ENCODE peak calls at places on chromosome 3, in four cellular contexts. G is IMR-90, F is H1, I is H9. P is an unnamed sample.
A peak's percentile ranks its signal among the peaks of the same experiment; 100 is the strongest.

GRCh38 chr3:119292666-119293065 is 1.5 kb upstream of the ARHGAP31 start:
- DNase-seq in G (no peak), F (no peak), I (no peak), P (no peak)

GRCh38 chr3:157542711-157543485 is 39.7 kb upstream of the VEPH1 start:
- DNase-seq in I (peak; percentile 82), G (peak; percentile 45), F (peak; percentile 85), P (peak; percentile 70)

GRCh38 chr3:136852180-136852579 is 9.8 kb upstream of the NCK1 start:
- DNase-seq in I (no peak), G (no peak), F (no peak), P (no peak)

GRCh38 chr3:100709840-100710235 is 544 bp downstream of the TFG start:
- DNase-seq in G (peak; percentile 20), I (peak; percentile 70), F (peak; percentile 66), P (peak; percentile 81)

GRCh38 chr3:51139616-51140015 is 245.5 kb upstream of the MANF start:
- DNase-seq in F (no peak), I (no peak), G (no peak), P (no peak)

GRCh38 chr3:152657002-152657400 is 177.9 kb upstream of the P2RY1 start:
- DNase-seq in I (no peak), F (no peak), G (no peak), P (peak; percentile 82)

GRCh38 chr3:113454057-113454456 is 12.8 kb upstream of the CFAP44 start:
- DNase-seq in G (no peak), F (no peak), I (no peak), P (no peak)

GRCh38 chr3:155643581-155644165 is 101.2 kb downstream of the PLCH1 start:
- DNase-seq in I (no peak), G (no peak), F (no peak), P (no peak)

GRCh38 chr3:5005367-5005766 is 26.1 kb downstream of the BHLHE40 start:
- DNase-seq in G (no peak), I (no peak), F (no peak), P (no peak)

GRCh38 chr3:190486908-190487607 is 26.8 kb upstream of the IL1RAP start:
- DNase-seq in I (no peak), G (no peak), F (no peak), P (no peak)

GRCh38 chr3:73206006-73206405 is 144.5 kb downstream of the EBLN2 start:
- DNase-seq in G (no peak), F (no peak), I (no peak), P (no peak)

GRCh38 chr3:99809565-99809964 is 8.1 kb upstream of the CMSS1 start:
- DNase-seq in I (no peak), F (no peak), G (no peak), P (no peak)

GRCh38 chr3:45599424-45599886 is 4.9 kb downstream of the LIMD1 start:
- DNase-seq in I (no peak), G (no peak), F (no peak), P (no peak)

GRCh38 chr3:65078748-65079147 is 390.9 kb upstream of the ADAMTS9 start:
- DNase-seq in I (peak; percentile 33), G (no peak), F (no peak), P (peak; percentile 42)
- H3K9ac ChIP-seq in I (no peak overlapping the region), G (no peak overlapping the region), F (no peak overlapping the region), P (no peak overlapping the region)

DNA sequence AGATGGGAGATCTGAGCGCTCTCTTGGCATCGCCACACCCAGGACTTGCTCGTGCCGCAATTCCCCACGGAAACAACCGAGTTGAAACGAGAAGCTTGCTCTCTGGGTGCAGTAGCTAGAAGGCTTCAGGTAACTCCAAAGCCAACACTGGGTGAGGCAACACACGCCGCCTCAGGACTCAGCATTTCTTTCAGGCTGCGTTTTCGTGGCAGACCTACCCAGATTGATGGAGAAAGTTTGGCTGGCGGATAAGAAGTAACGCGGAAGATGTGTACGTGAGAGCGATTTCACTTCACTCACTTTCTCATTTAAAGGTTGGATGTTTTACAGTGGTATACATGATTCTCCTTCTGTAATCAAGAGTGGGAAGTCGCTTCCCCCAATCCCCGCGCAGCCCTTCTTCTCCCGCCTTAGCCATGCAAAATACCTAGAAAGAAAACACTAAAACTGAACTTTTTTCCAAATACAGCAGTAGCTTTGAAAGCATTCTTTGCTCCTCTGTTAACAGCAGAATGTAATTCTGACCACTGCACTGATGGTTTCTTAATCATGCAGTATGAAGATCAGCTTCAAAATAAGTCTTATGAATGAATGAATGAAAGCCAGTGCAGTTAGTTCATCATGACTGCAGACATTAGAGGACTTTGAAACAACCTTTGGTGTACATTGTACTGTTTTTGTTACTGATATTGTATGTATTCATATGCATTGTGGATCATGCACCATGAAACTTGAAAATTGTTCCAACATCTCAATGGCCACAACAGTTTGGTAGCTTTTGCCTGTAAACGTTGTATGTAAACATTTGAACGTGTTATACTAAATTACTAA is 1.1 kb upstream of the TNIK start:
- DNase-seq in F (peak; percentile 75), I (peak; percentile 60), G (peak; percentile 44), P (peak; percentile 76)
- H4K5ac ChIP-seq in F (no peak overlapping the region), I (no peak overlapping the region), G (no peak overlapping the region), P (no peak overlapping the region)

GRCh38 chr3:11609481-11609880 is 34.2 kb downstream of the VGLL4 start:
- DNase-seq in G (no peak), F (no peak), I (no peak), P (no peak)
- H2BK120ac ChIP-seq in G (peak overlapping the region; percentile 26), F (no peak overlapping the region), I (no peak overlapping the region), P (no peak overlapping the region)

GRCh38 chr3:141412087-141412935 is 44.0 kb downstream of the ZBTB38 start:
- DNase-seq in F (no peak), G (peak; percentile 96), I (no peak), P (peak; percentile 59)
- H3K9ac ChIP-seq in F (no peak overlapping the region), G (peak overlapping the region; percentile 62), I (no peak overlapping the region), P (no peak overlapping the region)

DNA sequence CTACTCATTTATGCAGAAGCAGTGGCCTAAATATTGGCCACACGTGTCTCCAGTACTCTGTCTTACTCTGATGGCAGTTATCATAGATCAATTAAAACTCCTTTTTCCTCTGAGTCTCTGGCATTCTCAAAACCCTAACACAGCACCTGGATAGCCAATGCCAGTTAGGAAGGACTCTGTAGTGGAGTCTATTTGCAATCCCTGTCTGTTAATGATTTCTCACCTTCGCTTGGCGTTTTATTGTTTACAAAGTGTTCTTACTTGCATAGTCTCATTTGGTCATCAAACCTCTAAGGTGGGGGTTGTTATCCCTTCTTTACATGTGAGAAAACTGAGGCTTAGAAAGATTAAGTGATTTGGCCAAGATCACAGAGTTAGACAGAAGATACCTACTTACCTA is 258.8 kb downstream of the IL5RA start:
- DNase-seq in I (no peak), G (no peak), F (no peak), P (peak; percentile 41)
- H4K5ac ChIP-seq in I (no peak overlapping the region), G (no peak overlapping the region), F (no peak overlapping the region), P (no peak overlapping the region)

DNA sequence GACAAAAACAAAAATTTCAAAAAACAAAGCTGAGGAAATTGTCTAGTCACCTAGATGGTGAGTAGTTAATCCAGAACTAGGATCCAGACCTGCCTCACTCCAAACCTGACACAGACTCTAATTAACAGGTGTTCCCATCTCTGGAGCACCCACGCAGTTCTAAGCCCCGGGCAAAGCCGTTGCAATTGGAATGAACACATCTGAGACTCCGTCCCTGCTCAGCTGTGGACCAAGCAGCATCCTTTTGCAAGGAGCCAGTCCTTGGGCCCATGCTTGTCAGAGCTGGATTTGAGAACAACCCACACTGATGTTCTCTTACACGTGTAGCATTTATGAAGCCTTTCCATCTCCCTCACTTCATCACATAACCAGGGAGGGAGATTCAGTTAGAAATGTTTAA is 54.8 kb downstream of the LMCD1 start:
- DNase-seq in G (no peak), I (no peak), F (no peak), P (no peak)
- H2BK120ac ChIP-seq in G (peak overlapping the region; percentile 64), I (no peak overlapping the region), F (no peak overlapping the region), P (no peak overlapping the region)

DNA sequence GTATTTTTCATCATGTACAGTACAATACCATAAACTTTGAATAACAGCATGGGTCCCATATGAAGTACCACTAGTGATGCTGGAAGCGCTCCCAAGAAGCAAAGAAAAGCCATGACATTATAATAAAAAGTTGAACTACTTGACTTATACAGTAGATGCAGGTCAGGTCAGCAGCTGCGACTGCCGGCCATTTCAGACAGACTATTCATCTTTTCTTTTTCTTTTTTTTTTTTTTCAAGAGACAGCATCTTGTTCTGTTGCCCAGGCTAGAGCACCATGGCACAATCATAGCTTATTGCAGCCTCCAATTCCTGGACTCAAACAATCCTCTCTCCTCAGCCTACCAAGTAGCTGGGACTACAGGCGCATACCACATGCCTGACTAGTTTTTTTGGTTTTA is 10.1 kb downstream of the RAF1 start:
- DNase-seq in I (no peak), F (no peak), G (no peak), P (no peak)
- H3K9ac ChIP-seq in I (no peak overlapping the region), F (no peak overlapping the region), G (no peak overlapping the region), P (no peak overlapping the region)

DNA sequence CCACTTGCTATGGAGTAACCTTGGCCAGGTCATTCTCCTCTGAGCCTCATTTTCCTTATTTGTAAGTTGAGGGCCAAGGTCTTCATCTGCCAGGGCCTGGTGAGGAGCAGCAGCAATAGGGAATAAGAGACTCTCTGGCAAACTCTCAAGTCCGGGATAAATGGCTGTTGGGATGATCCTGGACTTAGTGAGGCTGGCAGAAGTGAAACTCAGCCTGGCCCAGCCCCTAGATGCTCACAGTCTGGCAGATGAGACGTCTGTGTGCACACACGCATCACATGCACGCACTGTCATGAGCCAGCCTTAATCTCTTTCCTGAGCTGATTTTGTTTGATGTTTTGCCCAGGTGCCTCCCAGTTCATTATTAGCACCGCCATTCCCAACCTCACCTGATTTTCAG is 26.8 kb downstream of the SLC6A6 start:
- DNase-seq in F (no peak), I (no peak), G (peak; percentile 43), P (no peak)
- H4K5ac ChIP-seq in F (no peak overlapping the region), I (no peak overlapping the region), G (no peak overlapping the region), P (no peak overlapping the region)

GRCh38 chr3:46844851-46845250 is 18.4 kb downstream of the MYL3 start:
- DNase-seq in G (no peak), I (no peak), F (peak; percentile 49), P (peak; percentile 89)
- H2BK120ac ChIP-seq in G (no peak overlapping the region), I (no peak overlapping the region), F (no peak overlapping the region), P (peak overlapping the region; percentile 15)

GRCh38 chr3:46928297-46928696 is 48.2 kb downstream of the CCDC12 start:
- DNase-seq in G (no peak), I (no peak), F (no peak), P (no peak)

GRCh38 chr3:46930945-46931403 is 45.6 kb downstream of the CCDC12 start:
- DNase-seq in G (no peak), I (no peak), F (no peak), P (peak; percentile 83)

GRCh38 chr3:46929324-46929723 is 47.2 kb downstream of the CCDC12 start:
- DNase-seq in I (no peak), F (no peak), G (no peak), P (no peak)

GRCh38 chr3:46931631-46932441 is 44.7 kb downstream of the CCDC12 start:
- DNase-seq in F (no peak), G (peak; percentile 39), I (no peak), P (no peak)

DNA sequence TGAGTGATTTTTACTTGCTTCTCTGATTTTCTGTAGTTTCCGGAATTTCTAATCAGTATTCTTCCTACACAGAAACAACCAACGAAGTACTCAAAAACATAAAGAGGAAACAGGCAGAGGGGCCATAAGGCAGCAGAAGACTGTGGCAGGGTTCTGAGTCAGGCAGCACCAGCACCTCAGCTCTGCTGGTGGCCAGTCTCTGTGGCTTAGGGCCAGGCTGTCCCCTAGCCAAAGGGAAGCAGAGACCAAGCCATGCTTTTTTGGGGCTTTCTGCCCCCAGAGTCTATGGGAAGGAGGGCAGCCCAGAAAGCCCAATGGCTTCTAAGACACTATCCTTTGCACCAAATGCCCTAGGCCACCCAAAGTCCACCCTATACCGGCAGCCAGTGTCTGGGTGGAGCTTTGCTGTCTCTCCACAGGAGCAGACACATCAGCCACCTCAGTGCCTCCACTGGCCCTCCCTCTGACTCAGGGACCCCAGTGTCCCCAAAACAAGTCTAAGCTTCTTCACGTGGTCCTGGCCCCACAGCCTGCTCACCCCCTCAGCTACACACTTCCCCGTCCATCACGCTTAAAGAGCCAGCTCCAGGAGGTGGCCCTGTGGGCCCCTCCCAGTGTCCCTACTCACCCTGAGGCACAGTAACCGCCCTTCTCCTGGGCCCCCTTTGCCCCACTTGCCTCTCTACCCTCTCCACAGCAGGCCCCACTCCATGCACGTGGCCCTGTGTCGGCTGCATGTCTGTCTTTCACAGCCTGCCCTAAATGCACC is 46.2 kb downstream of the CCDC12 start:
- DNase-seq in I (no peak), G (no peak), F (no peak), P (no peak)
- H3K9ac ChIP-seq in I (no peak overlapping the region), G (no peak overlapping the region), F (no peak overlapping the region), P (no peak overlapping the region)